ENCODE peak calls at places on chromosomes 7 and 10, in four cellular contexts. J is breast epithelium, D is spleen, H is HCT116. W is an unnamed sample.

GRCh38 chr7:45606050-45606449 is 31.9 kb downstream of the ADCY1 start:
- DNase-seq in J (peak; percentile 34), D (no peak), H (no peak), W (no peak)

GRCh38 chr7:100674441-100675407 is 1.2 kb downstream of the GNB2 start:
- DNase-seq in J (no peak), D (peak; percentile 92), H (no peak), W (no peak)

GRCh38 chr10:124403548-124403947 is 15.2 kb downstream of the OAT start:
- DNase-seq in J (no peak), D (no peak), H (peak; percentile 89), W (peak; percentile 21)

GRCh38 chr7:44580945-44581344 is 1.1 kb downstream of the TMED4 start:
- DNase-seq in J (no peak), D (no peak), H (no peak), W (no peak)

GRCh38 chr7:92875719-92876118 is 39.3 kb upstream of the CDK6 start:
- DNase-seq in J (no peak), D (no peak), H (no peak), W (no peak)

GRCh38 chr10:8054243-8054497 is 318 bp upstream of the GATA3 start:
- DNase-seq in J (peak; percentile 69), D (no peak), H (no peak), W (no peak)

GRCh38 chr7:30159698-30160143 is 24.9 kb downstream of the MTURN start:
- DNase-seq in J (no peak), D (peak; percentile 80), H (no peak), W (no peak)

GRCh38 chr7:36904802-36905201 is 180.5 kb upstream of the AOAH start:
- DNase-seq in J (no peak), D (no peak), H (no peak), W (no peak)

GRCh38 chr7:101733713-101734475 is 83.5 kb upstream of the CUX1 start:
- DNase-seq in J (no peak), D (peak; percentile 80), H (no peak), W (no peak)

GRCh38 chr7:33495207-33495606 is 365.8 kb downstream of the BBS9 start:
- DNase-seq in J (no peak), D (no peak), H (no peak), W (no peak)

GRCh38 chr7:152076324-152076821 is 50.9 kb downstream of the GALNT11 start:
- DNase-seq in J (no peak), D (no peak), H (peak; percentile 16), W (no peak)

GRCh38 chr7:128781851-128782250 is 6.3 kb upstream of the OPN1SW start:
- DNase-seq in J (no peak), D (no peak), H (no peak), W (no peak)
- TF ChIP-seq POLR2AphosphoS5 in J (no peak), D (no peak), H (no peak), W (no peak)

GRCh38 chr10:92990615-92991014 is 70.0 kb upstream of the CYP26C1 start:
- DNase-seq in J (no peak), D (no peak), H (no peak), W (no peak)

GRCh38 chr10:92989250-92989649 is 71.3 kb upstream of the CYP26C1 start:
- DNase-seq in J (no peak), D (no peak), H (no peak), W (no peak)

GRCh38 chr10:92995509-92995908 is 65.1 kb upstream of the CYP26C1 start:
- DNase-seq in J (no peak), D (no peak), H (no peak), W (no peak)

GRCh38 chr10:92997620-92998019 is 63.0 kb upstream of the CYP26C1 start:
- DNase-seq in J (no peak), D (no peak), H (no peak), W (no peak)

GRCh38 chr10:92993671-92994304 is 66.8 kb upstream of the CYP26C1 start:
- DNase-seq in J (no peak), D (no peak), H (no peak), W (no peak)
- H3K4me1 ChIP-seq in J (no peaks in the 10 kb centered on the region), D (peaks cover 5% of the 10 kb centered on the region), H (peaks cover 3% of the 10 kb centered on the region), W (no peaks in the 10 kb centered on the region)

DNA sequence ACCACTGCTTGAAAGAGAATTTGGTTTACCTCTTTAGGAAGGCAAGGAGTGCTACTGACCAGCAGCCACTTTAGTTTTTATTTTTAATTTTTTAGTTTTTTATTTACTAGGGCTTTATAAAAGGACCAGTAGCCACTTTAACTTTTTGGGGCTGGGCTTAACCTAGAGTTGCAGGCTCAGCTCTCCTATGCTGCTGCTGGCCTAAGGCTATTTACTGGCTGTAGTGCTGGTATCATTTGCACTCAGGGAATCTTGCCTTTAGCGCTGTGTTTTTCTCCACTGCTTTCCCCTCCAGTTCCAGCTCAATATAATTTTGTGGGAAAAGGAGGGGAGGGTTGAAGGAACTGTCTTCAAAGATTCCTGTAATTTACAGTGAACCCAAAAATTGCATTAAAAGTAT is 13.4 kb downstream of the HPS1 start:
- DNase-seq in J (no peak), D (no peak), H (no peak), W (no peak)
- TF ChIP-seq POLR2AphosphoS5 in J (no peak), D (no peak), H (no peak), W (no peak)

GRCh38 chr7:106394526-106394925 is 109.7 kb upstream of the NAMPT start:
- DNase-seq in J (no peak), D (no peak), H (no peak), W (no peak)
- H3K4me1 ChIP-seq in J (no peaks in the 10 kb centered on the region), D (no peaks in the 10 kb centered on the region), H (no peaks in the 10 kb centered on the region), W (no peaks in the 10 kb centered on the region)

DNA sequence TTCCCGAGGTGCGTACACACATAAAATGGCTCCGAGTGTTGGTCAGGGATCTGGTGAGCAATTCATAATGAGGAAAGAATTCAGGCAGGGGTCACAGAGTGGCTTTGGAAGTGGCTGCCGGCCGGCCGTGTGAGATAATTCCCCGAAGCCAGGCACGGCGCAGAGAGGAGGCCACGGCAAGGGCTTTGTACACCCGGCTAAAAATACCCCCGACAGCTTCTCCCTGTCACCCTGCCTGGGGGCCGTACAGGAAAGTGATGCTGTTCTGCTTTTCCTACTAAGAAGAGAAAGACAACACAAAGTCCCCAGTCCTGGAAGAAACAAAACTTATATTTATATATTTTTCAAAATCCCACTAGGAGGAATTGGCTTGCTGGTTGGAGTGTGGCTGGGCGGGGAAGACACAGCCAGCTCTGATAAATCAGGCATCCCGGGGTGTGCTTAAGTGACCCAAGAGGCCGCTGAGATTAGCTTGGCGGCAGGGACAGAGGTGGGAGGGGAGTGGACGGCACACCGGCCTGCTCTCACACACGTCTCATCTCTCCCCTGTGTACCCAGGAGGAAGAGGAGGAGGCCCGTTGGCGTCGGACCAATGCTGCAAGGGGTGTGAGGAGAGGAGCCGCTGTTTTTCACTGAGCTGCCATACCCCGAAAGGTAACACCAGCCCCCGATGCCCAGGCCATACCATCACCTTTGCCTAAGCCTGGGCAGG is 70.5 kb downstream of the ZMIZ1 start:
- DNase-seq in J (no peak), D (no peak), H (no peak), W (no peak)
- TF ChIP-seq POLR2AphosphoS5 in J (no peak), D (no peak), H (no peak), W (no peak)

DNA sequence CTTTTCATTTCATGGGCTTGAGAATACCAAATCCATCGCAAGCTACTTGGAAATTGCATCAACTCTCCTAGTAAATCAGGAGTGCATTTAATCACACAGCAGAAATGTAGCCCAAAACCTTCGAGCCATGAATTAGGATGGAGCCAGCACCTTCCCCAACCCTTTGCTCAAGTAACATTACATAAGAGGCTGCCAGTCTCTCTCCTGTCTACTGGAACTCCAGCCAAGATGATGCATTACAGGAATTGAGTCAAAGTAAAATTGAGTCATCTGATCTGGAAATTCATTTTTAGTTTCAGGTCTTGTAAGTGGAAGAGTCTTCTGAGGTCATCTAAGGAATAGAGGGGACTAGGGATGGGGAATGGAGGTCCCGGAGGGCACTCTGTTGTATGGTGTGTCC is 69.7 kb upstream of the FHIP2A start:
- DNase-seq in J (no peak), D (no peak), H (no peak), W (no peak)
- H3K4me1 ChIP-seq in J (no peaks in the 10 kb centered on the region), D (no peaks in the 10 kb centered on the region), H (peaks cover 25% of the 10 kb centered on the region), W (no peaks in the 10 kb centered on the region)